ENCODE peak calls at places on chromosomes 1 and 21, in seven cellular contexts. T is foreskin fibroblast, Y is body of pancreas, H is left lung, D is fibroblast of pulmonary artery, S is IMR-90, F is fibroblast of the aortic adventitia. J is an unnamed sample.

GRCh38 chr1:54846716-54847284 is 40.2 kb downstream of the DHCR24 start:
- DNase-seq in H (no peak), T (no peak), S (no peak), F (no peak), D (no peak), Y (no peak), J (no peak)

GRCh38 chr1:223209293-223209898 is 66.3 kb upstream of the TLR5 start:
- DNase-seq in H (no peak), D (no peak), T (no peak), Y (no peak), S (no peak), F (no peak), J (no peak)

GRCh38 chr1:181676269-181676668 is 193.0 kb downstream of the CACNA1E start:
- DNase-seq in D (no peak), Y (peak), H (no peak), F (peak), S (peak), T (no peak), J (peak)

GRCh38 chr1:56709269-56709880 is 64.3 kb downstream of the PRKAA2 start:
- DNase-seq in S (peak), T (peak), H (no peak), Y (peak), F (peak), D (peak), J (peak)

GRCh38 chr1:172746091-172746949 is 87.4 kb downstream of the FASLG start:
- DNase-seq in S (peak), H (no peak), T (peak), F (peak), D (peak), Y (no peak), J (peak)

GRCh38 chr1:161473363-161473762 is 31.9 kb upstream of the FCGR2A start:
- DNase-seq in F (no peak), D (peak), T (peak), Y (no peak), S (no peak), H (no peak), J (no peak)

GRCh38 chr1:17802164-17802563 is 47.0 kb downstream of the ACTL8 start:
- DNase-seq in T (peak), H (no peak), Y (no peak), F (peak), S (peak), D (peak), J (no peak)

GRCh38 chr1:214574598-214575411 is 23.4 kb upstream of the PTPN14 start:
- DNase-seq in F (no peak), Y (no peak), S (no peak), D (no peak), H (no peak), T (no peak), J (no peak)

GRCh38 chr21:41256771-41257702 is 59.6 kb upstream of the FAM3B start:
- DNase-seq in Y (no peak), D (no peak), H (no peak), F (no peak), S (no peak), T (no peak), J (no peak)

GRCh38 chr1:193417420-193417819 is 231.0 kb upstream of the B3GALT2 start:
- DNase-seq in S (peak), H (no peak), T (peak), D (peak), F (no peak), Y (no peak), J (no peak)

GRCh38 chr21:41651830-41652229 is 115.0 kb downstream of the RIPK4 start:
- DNase-seq in H (no peak), S (peak), T (peak), D (no peak), Y (no peak), F (no peak), J (no peak)

DNA sequence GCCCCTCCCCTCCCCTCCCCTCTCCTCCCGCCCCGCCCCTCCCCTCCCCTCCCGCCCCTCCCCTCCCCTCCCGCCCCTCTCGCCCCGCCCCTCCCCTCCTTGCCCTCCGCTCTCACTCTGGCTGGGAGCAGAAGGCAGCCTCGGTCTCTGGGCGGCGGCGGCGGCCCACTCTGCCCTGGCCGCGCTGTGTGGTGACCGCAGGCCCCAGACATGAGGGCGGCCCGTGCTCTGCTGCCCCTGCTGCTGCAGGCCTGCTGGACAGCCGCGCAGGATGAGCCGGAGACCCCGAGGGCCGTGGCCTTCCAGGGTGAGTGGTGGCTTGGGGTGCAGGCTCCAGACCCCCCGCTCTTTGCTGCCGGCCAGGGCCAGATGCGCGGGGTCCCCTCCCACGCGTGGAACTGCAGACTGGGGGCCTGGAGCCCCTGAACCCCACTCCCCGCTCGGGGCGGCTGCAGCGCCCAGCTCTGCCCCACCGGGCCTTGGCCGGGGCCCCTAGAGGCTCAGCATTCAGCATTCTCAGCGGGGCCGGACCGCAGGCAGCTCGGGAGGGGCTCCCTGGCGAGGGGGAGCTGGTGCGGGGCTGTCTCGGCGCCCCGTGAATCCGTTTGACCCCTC is at the start of gene COL6A1:
- DNase-seq in Y (peak), F (peak), T (peak), H (no peak), S (peak), D (no peak), J (no peak)
- H3K4me3 ChIP-seq in Y (peak), F (peak), T (peak), H (peak), S (peak), D (peak), J (peak)

DNA sequence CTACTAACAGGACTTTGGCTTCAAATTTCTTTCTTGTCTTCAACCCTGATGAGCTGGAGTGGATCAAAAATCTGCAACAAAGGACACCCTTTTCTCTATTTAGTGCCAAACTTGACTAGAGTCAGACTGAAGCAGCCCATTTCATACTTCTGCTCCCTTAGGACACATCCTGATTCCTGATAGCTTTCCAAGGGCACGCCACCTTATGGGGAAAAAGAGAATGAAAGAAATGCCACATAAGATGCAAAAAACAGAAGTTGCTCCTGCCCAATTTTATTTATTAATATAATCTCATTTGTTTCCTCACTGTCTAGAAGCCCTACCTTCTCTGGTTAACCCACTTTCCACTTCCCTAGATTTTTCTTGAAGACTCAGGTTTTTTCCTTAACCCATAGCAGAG is 72.7 kb upstream of the NBPF4 start:
- DNase-seq in S (peak), T (peak), F (peak), D (peak), Y (no peak), H (no peak), J (no peak)
- TF ChIP-seq CTCF in S (peak), T (peak), F (peak), D (peak), Y (no peak), H (no peak), J (no peak)

GRCh38 chr1:150259217-150259616 is 1.6 kb downstream of the CA14 start:
- DNase-seq in D (no peak), T (no peak), F (no peak), S (no peak), Y (no peak), H (peak), J (no peak)

GRCh38 chr1:150256549-150257341 is 829 bp upstream of the CA14 start:
- DNase-seq in H (no peak), S (no peak), T (peak), D (no peak), F (peak), Y (no peak), J (no peak)

GRCh38 chr1:150258275-150258666 is 697 bp downstream of the CA14 start:
- DNase-seq in H (no peak), T (no peak), F (no peak), S (no peak), D (no peak), Y (no peak), J (no peak)

GRCh38 chr1:150257624-150258274 is at the start of gene CA14:
- DNase-seq in T (no peak), F (no peak), D (no peak), S (no peak), Y (no peak), H (no peak), J (no peak)

GRCh38 chr1:150256193-150256548 is 1.4 kb upstream of the CA14 start:
- DNase-seq in T (no peak), Y (no peak), H (no peak), S (no peak), D (no peak), F (no peak), J (no peak)
- H3K4me3 ChIP-seq in T (no peak), Y (no peak), H (peak), S (no peak), D (no peak), F (no peak), J (no peak)

DNA sequence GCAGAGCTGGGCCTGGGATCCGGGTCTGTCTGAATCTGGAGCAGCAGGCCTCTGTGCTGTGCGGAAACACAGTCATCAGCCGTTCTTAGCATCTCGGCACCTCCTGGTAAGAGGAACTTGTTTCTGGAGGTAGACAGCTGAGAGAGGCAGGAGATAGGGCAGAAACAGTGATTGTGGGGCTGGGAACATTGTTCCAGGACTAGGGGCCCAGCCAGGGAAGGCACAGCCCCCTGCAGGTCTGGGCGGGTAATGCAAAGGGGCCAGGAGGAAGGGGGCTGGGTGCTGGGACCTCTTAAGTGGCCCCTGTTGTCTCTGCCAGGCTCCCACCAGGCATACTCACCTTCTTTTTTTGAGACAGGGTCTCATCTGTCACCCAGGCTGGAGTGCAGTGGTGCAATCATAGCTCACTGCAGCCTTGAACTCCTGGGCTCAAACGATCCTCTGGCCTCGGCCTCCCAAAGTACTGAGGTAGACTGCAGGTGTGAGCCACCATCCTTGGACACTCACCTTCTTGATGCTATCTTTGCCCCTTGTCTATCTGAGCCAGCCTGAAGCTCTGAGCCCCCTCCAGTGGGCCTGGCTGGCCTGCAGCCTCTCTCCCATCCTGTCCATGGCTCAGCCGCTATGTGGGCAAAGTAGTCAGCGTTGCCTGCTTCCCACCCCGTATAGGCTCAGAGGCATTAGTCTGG is 134.3 kb upstream of the ZBTB40 start:
- DNase-seq in F (no peak), Y (peak), D (peak), T (no peak), H (no peak), S (no peak), J (no peak)
- TF ChIP-seq CTCF in F (peak), Y (peak), D (peak), T (peak), H (peak), S (peak), J (peak)

J was measured in astrocyte of the cerebellum.